ENCODE peak calls at places on chromosomes 13 and 19, in eight cellular contexts. Z, D, W, H, A, R, V and U are unnamed samples.

GRCh38 chr19:30691767-30692516 is 319.8 kb downstream of the ZNF536 start:
- DNase-seq in H (no peak), A (peak; percentile 13), V (no peak), Z (no peak), D (no peak), R (no peak), W (peak; percentile 11), U (no peak)

GRCh38 chr13:96672016-96672415 is 322.3 kb downstream of the OXGR1 start:
- DNase-seq in Z (no peak), R (peak; percentile 15), D (no peak), A (no peak), W (no peak), V (no peak), H (no peak), U (no peak)

GRCh38 chr19:13195678-13196077 is 45.5 kb downstream of the IER2 start:
- DNase-seq in A (no peak), W (no peak), R (no peak), H (peak; percentile 43), V (peak; percentile 61), D (peak; percentile 58), Z (peak; percentile 42), U (peak; percentile 50)

GRCh38 chr19:39381910-39382611 is 8.8 kb downstream of the PAF1 start:
- DNase-seq in A (no peak), V (no peak), R (no peak), D (no peak), H (no peak), W (no peak), Z (no peak), U (no peak)

GRCh38 chr13:101399365-101399764 is 16.9 kb downstream of the NALCN start:
- DNase-seq in W (no peak), A (no peak), V (no peak), H (no peak), D (no peak), R (no peak), Z (no peak), U (no peak)

GRCh38 chr19:45547965-45548609 is 36.5 kb downstream of the OPA3 start:
- DNase-seq in V (no peak), A (peak; percentile 60), H (no peak), R (peak; percentile 94), Z (no peak), D (peak; percentile 53), W (no peak), U (peak; percentile 42)

GRCh38 chr19:38736413-38737280 is 7.6 kb downstream of the CAPN12 start:
- DNase-seq in D (peak; percentile 82), H (peak; percentile 91), V (peak; percentile 76), R (peak; percentile 59), A (no peak), W (no peak), Z (peak; percentile 70), U (peak; percentile 86)

GRCh38 chr13:78595819-78596700 is 7.3 kb downstream of the POU4F1 start:
- DNase-seq in A (no peak), W (no peak), V (peak; percentile 62), R (no peak), Z (no peak), D (no peak), H (no peak), U (no peak)

GRCh38 chr19:16213076-16213475 is 15.4 kb downstream of the AP1M1 start:
- DNase-seq in Z (no peak), R (no peak), V (no peak), D (no peak), W (no peak), H (no peak), A (peak; percentile 23), U (no peak)

GRCh38 chr13:46665630-46666482 is 112.9 kb downstream of the LRCH1 start:
- DNase-seq in R (no peak), H (peak; percentile 53), Z (no peak), A (no peak), D (peak; percentile 45), W (no peak), V (no peak), U (no peak)

GRCh38 chr19:5316138-5316537 is 24.5 kb downstream of the PTPRS start:
- DNase-seq in W (no peak), R (no peak), Z (no peak), A (no peak), D (no peak), V (no peak), H (no peak), U (no peak)

GRCh38 chr13:52978989-52979388 is 49.6 kb upstream of the OLFM4 start:
- DNase-seq in V (no peak), D (no peak), A (no peak), Z (no peak), H (no peak), W (no peak), R (no peak), U (no peak)

GRCh38 chr13:23509781-23510543 is 60.2 kb upstream of the TNFRSF19 start:
- DNase-seq in D (no peak), R (peak; percentile 19), A (peak; percentile 74), W (peak; percentile 80), Z (no peak), H (no peak), V (peak; percentile 77), U (no peak)

GRCh38 chr13:30792257-30793000 is 57.1 kb downstream of the ALOX5AP start:
- DNase-seq in A (peak; percentile 95), W (peak; percentile 97), H (peak; percentile 12), Z (no peak), V (no peak), R (peak; percentile 91), D (no peak), U (no peak)

GRCh38 chr13:51397262-51397933 is 55.4 kb downstream of the INTS6 start:
- DNase-seq in V (no peak), W (peak; percentile 4), A (peak; percentile 80), Z (no peak), H (peak; percentile 6), R (no peak), D (no peak), U (no peak)

GRCh38 chr13:75550159-75550567 is 572 bp downstream of the UCHL3 start:
- DNase-seq in V (peak; percentile 43), W (peak; percentile 53), R (peak; percentile 84), D (peak; percentile 59), Z (peak; percentile 24), H (peak; percentile 52), A (peak; percentile 61), U (peak; percentile 58)

GRCh38 chr19:40804783-40805242 is 5.8 kb downstream of the EGLN2 start:
- DNase-seq in V (no peak), H (no peak), Z (no peak), D (no peak), W (no peak), R (no peak), A (no peak), U (no peak)

GRCh38 chr13:49641810-49642291 is 13.5 kb downstream of the ARL11 start:
- DNase-seq in V (no peak), W (no peak), R (peak; percentile 62), H (no peak), Z (no peak), A (peak; percentile 96), D (no peak), U (no peak)

GRCh38 chr19:22144394-22144793 is 52.4 kb downstream of the ZNF676 start:
- DNase-seq in D (no peak), H (peak; percentile 1), W (no peak), R (no peak), V (peak; percentile 21), Z (no peak), A (peak; percentile 11), U (no peak)

GRCh38 chr19:33784432-33784831 is 12.2 kb upstream of the KCTD15 start:
- DNase-seq in A (no peak), W (no peak), Z (no peak), R (no peak), H (no peak), D (no peak), V (no peak), U (no peak)

GRCh38 chr19:811511-812048 is 10.2 kb downstream of the PLPPR3 start:
- DNase-seq in A (no peak), H (no peak), V (no peak), Z (no peak), R (no peak), W (no peak), D (no peak), U (no peak)

GRCh38 chr13:44801990-44802389 is 187.3 kb downstream of the NUFIP1 start:
- DNase-seq in D (no peak), R (peak; percentile 84), W (peak; percentile 63), Z (no peak), H (no peak), A (peak; percentile 66), V (no peak), U (no peak)

GRCh38 chr13:102757006-102757405 is 16.6 kb downstream of the TEX30 start:
- DNase-seq in A (no peak), D (no peak), W (no peak), H (no peak), R (peak; percentile 5), V (no peak), Z (no peak), U (no peak)

GRCh38 chr19:10812902-10813404 is 23.1 kb downstream of the TMED1 start:
- DNase-seq in Z (no peak), H (no peak), V (no peak), W (peak; percentile 49), D (no peak), R (peak; percentile 38), A (peak; percentile 92), U (no peak)

GRCh38 chr13:33862006-33862405 is 44.1 kb downstream of the RFC3 start:
- DNase-seq in H (no peak), A (no peak), D (no peak), Z (no peak), V (no peak), W (no peak), R (no peak), U (no peak)

GRCh38 chr19:41309225-41310030 is 544 bp upstream of the CCDC97 start:
- DNase-seq in D (no peak), R (no peak), A (peak; percentile 43), H (no peak), Z (no peak), V (no peak), W (no peak), U (no peak)

GRCh38 chr19:32810452-32810851 is 59.1 kb downstream of the SLC7A9 start:
- DNase-seq in Z (no peak), W (no peak), R (no peak), A (no peak), V (no peak), H (no peak), D (no peak), U (no peak)

GRCh38 chr13:111874981-111875380 is 192.0 kb upstream of the SOX1 start:
- DNase-seq in V (no peak), H (no peak), Z (no peak), W (no peak), A (no peak), D (no peak), R (no peak), U (no peak)

GRCh38 chr19:45922281-45922680 is 7.7 kb upstream of the NANOS2 start:
- DNase-seq in Z (no peak), V (no peak), A (no peak), H (peak; percentile 39), R (no peak), D (no peak), W (no peak), U (no peak)

GRCh38 chr19:47351545-47351944 is 2.4 kb downstream of the DHX34 start:
- DNase-seq in V (peak; percentile 15), Z (no peak), H (no peak), W (peak; percentile 19), R (peak; percentile 65), A (peak; percentile 32), D (no peak), U (no peak)

GRCh38 chr19:51140441-51140840 is 1.7 kb upstream of the SIGLEC7 start:
- DNase-seq in D (no peak), Z (no peak), V (no peak), W (no peak), R (no peak), A (no peak), H (no peak), U (no peak)

GRCh38 chr19:46016426-46017094 is 6.3 kb downstream of the PGLYRP1 start:
- DNase-seq in V (peak; percentile 92), H (peak; percentile 91), D (peak; percentile 88), A (peak; percentile 77), Z (peak; percentile 68), R (peak; percentile 77), W (peak; percentile 62), U (peak; percentile 70)

GRCh38 chr13:26051231-26052135 is at the start of gene SHISA2:
- DNase-seq in D (peak; percentile 44), A (peak; percentile 19), H (no peak), V (peak; percentile 83), R (peak; percentile 58), W (peak; percentile 38), Z (no peak), U (no peak)

GRCh38 chr19:33554821-33555220 is 33.2 kb upstream of the PEPD start:
- DNase-seq in H (no peak), R (no peak), W (no peak), V (no peak), D (no peak), A (no peak), Z (no peak), U (no peak)